ENCODE peak calls at places on chromosomes 13 and 19, in ten cellular contexts. One of them, this sample, is unnamed.

GRCh38 chr19:35860436-35860817 is 3.7 kb downstream of the KIRREL2 start:
- DNase-seq in PC-9: no peak
- DNase-seq in neuronal stem cell: no peak
- DNase-seq in upper lobe of left lung: peak; percentile 79
- DNase-seq in right lobe of liver: peak; percentile 43
- DNase-seq in tibial artery: no peak
- DNase-seq in left ventricle myocardium inferior: no peak
- DNase-seq in PC-3: no peak
- DNase-seq in IMR-90: no peak
- DNase-seq in upper lobe of right lung: no peak
- DNase-seq in this sample: no peak

GRCh38 chr19:19594371-19594770 is 24.1 kb downstream of the PBX4 start:
- DNase-seq in left ventricle myocardium inferior: no peak
- DNase-seq in upper lobe of right lung: no peak
- DNase-seq in tibial artery: no peak
- DNase-seq in PC-3: no peak
- DNase-seq in IMR-90: no peak
- DNase-seq in neuronal stem cell: no peak
- DNase-seq in PC-9: no peak
- DNase-seq in right lobe of liver: no peak
- DNase-seq in upper lobe of left lung: no peak
- DNase-seq in this sample: no peak

GRCh38 chr19:35828694-35829301 is 16.2 kb upstream of the PRODH2 start:
- DNase-seq in upper lobe of left lung: no peak
- DNase-seq in IMR-90: peak; percentile 67
- DNase-seq in PC-3: peak; percentile 61
- DNase-seq in PC-9: peak; percentile 35
- DNase-seq in tibial artery: no peak
- DNase-seq in right lobe of liver: peak; percentile 67
- DNase-seq in left ventricle myocardium inferior: peak; percentile 53
- DNase-seq in neuronal stem cell: peak; percentile 86
- DNase-seq in upper lobe of right lung: no peak
- DNase-seq in this sample: peak; percentile 68

GRCh38 chr13:39909634-39910033 is 254.2 kb downstream of the COG6 start:
- DNase-seq in IMR-90: no peak
- DNase-seq in PC-3: no peak
- DNase-seq in tibial artery: no peak
- DNase-seq in PC-9: no peak
- DNase-seq in upper lobe of right lung: no peak
- DNase-seq in right lobe of liver: no peak
- DNase-seq in neuronal stem cell: no peak
- DNase-seq in upper lobe of left lung: no peak
- DNase-seq in left ventricle myocardium inferior: no peak
- DNase-seq in this sample: no peak

GRCh38 chr13:40471911-40472310 is 194.5 kb downstream of the FOXO1 start:
- DNase-seq in IMR-90: no peak
- DNase-seq in upper lobe of left lung: no peak
- DNase-seq in tibial artery: no peak
- DNase-seq in right lobe of liver: no peak
- DNase-seq in neuronal stem cell: no peak
- DNase-seq in PC-3: no peak
- DNase-seq in PC-9: no peak
- DNase-seq in left ventricle myocardium inferior: no peak
- DNase-seq in upper lobe of right lung: no peak
- DNase-seq in this sample: no peak

GRCh38 chr13:43424386-43424785 is 362.4 kb downstream of the ENOX1 start:
- DNase-seq in tibial artery: no peak
- DNase-seq in PC-9: no peak
- DNase-seq in left ventricle myocardium inferior: no peak
- DNase-seq in PC-3: no peak
- DNase-seq in IMR-90: no peak
- DNase-seq in upper lobe of right lung: no peak
- DNase-seq in neuronal stem cell: no peak
- DNase-seq in right lobe of liver: no peak
- DNase-seq in upper lobe of left lung: no peak
- DNase-seq in this sample: no peak

GRCh38 chr19:18421371-18421959 is 2.3 kb downstream of the SSBP4 start:
- DNase-seq in left ventricle myocardium inferior: no peak
- DNase-seq in PC-9: no peak
- DNase-seq in PC-3: no peak
- DNase-seq in IMR-90: no peak
- DNase-seq in upper lobe of right lung: no peak
- DNase-seq in upper lobe of left lung: peak; percentile 55
- DNase-seq in neuronal stem cell: no peak
- DNase-seq in right lobe of liver: no peak
- DNase-seq in tibial artery: no peak
- DNase-seq in this sample: peak; percentile 70

GRCh38 chr19:2986951-2987491 is 9.7 kb downstream of the TLE6 start:
- DNase-seq in upper lobe of left lung: no peak
- DNase-seq in left ventricle myocardium inferior: no peak
- DNase-seq in neuronal stem cell: no peak
- DNase-seq in PC-3: no peak
- DNase-seq in IMR-90: no peak
- DNase-seq in upper lobe of right lung: no peak
- DNase-seq in right lobe of liver: no peak
- DNase-seq in tibial artery: no peak
- DNase-seq in PC-9: no peak
- DNase-seq in this sample: no peak

GRCh38 chr19:5048091-5048726 is 79.3 kb downstream of the KDM4B start:
- DNase-seq in IMR-90: peak; percentile 67
- DNase-seq in PC-3: peak; percentile 92
- DNase-seq in upper lobe of left lung: peak; percentile 94
- DNase-seq in left ventricle myocardium inferior: peak; percentile 77
- DNase-seq in PC-9: peak; percentile 82
- DNase-seq in tibial artery: peak; percentile 90
- DNase-seq in upper lobe of right lung: peak; percentile 85
- DNase-seq in neuronal stem cell: peak; percentile 78
- DNase-seq in right lobe of liver: peak; percentile 77
- DNase-seq in this sample: peak; percentile 86

GRCh38 chr19:57867868-57868492 is 18.3 kb downstream of the ZNF587 start:
- DNase-seq in IMR-90: no peak
- DNase-seq in upper lobe of left lung: no peak
- DNase-seq in tibial artery: no peak
- DNase-seq in PC-3: no peak
- DNase-seq in left ventricle myocardium inferior: no peak
- DNase-seq in upper lobe of right lung: no peak
- DNase-seq in neuronal stem cell: no peak
- DNase-seq in right lobe of liver: no peak
- DNase-seq in PC-9: no peak
- DNase-seq in this sample: no peak

GRCh38 chr19:57872450-57872849 is 16.4 kb downstream of the ZNF814 start:
- DNase-seq in upper lobe of left lung: no peak
- DNase-seq in right lobe of liver: no peak
- DNase-seq in tibial artery: no peak
- DNase-seq in left ventricle myocardium inferior: no peak
- DNase-seq in upper lobe of right lung: no peak
- DNase-seq in neuronal stem cell: no peak
- DNase-seq in PC-9: no peak
- DNase-seq in PC-3: no peak
- DNase-seq in IMR-90: no peak
- DNase-seq in this sample: no peak

GRCh38 chr19:57870225-57870624 is 18.6 kb downstream of the ZNF814 start:
- DNase-seq in PC-3: no peak
- DNase-seq in neuronal stem cell: no peak
- DNase-seq in PC-9: no peak
- DNase-seq in upper lobe of left lung: no peak
- DNase-seq in upper lobe of right lung: no peak
- DNase-seq in tibial artery: no peak
- DNase-seq in right lobe of liver: no peak
- DNase-seq in IMR-90: no peak
- DNase-seq in left ventricle myocardium inferior: no peak
- DNase-seq in this sample: no peak
- H3K9me3 ChIP-seq in PC-3: peaks cover 43% of the 10 kb centered on the region
- H3K9me3 ChIP-seq in neuronal stem cell: peaks cover 34% of the 10 kb centered on the region
- H3K9me3 ChIP-seq in PC-9: peaks cover 82% of the 10 kb centered on the region
- H3K9me3 ChIP-seq in upper lobe of left lung: peaks cover 65% of the 10 kb centered on the region
- H3K9me3 ChIP-seq in upper lobe of right lung: peaks cover 56% of the 10 kb centered on the region
- H3K9me3 ChIP-seq in tibial artery: peaks cover 20% of the 10 kb centered on the region
- H3K9me3 ChIP-seq in right lobe of liver: no peaks in the 10 kb centered on the region
- H3K9me3 ChIP-seq in IMR-90: peaks cover 84% of the 10 kb centered on the region
- H3K9me3 ChIP-seq in left ventricle myocardium inferior: peaks cover 97% of the 10 kb centered on the region
- H3K9me3 ChIP-seq in this sample: peaks cover 40% of the 10 kb centered on the region

GRCh38 chr19:21934593-21934992 is 76.2 kb downstream of the ZNF208 start:
- DNase-seq in upper lobe of left lung: no peak
- DNase-seq in PC-3: no peak
- DNase-seq in upper lobe of right lung: no peak
- DNase-seq in tibial artery: no peak
- DNase-seq in neuronal stem cell: no peak
- DNase-seq in IMR-90: no peak
- DNase-seq in right lobe of liver: no peak
- DNase-seq in PC-9: no peak
- DNase-seq in left ventricle myocardium inferior: no peak
- DNase-seq in this sample: no peak
- H3K9me3 ChIP-seq in upper lobe of left lung: no peaks in the 10 kb centered on the region
- H3K9me3 ChIP-seq in PC-3: peaks cover 13% of the 10 kb centered on the region
- H3K9me3 ChIP-seq in upper lobe of right lung: peaks cover 15% of the 10 kb centered on the region
- H3K9me3 ChIP-seq in tibial artery: no peaks in the 10 kb centered on the region
- H3K9me3 ChIP-seq in neuronal stem cell: peaks cover 25% of the 10 kb centered on the region
- H3K9me3 ChIP-seq in IMR-90: peaks cover 24% of the 10 kb centered on the region
- H3K9me3 ChIP-seq in right lobe of liver: no peaks in the 10 kb centered on the region
- H3K9me3 ChIP-seq in PC-9: no peaks in the 10 kb centered on the region
- H3K9me3 ChIP-seq in left ventricle myocardium inferior: peaks cover 62% of the 10 kb centered on the region
- H3K9me3 ChIP-seq in this sample: peaks cover 10% of the 10 kb centered on the region

GRCh38 chr13:80528733-80529132 is 187.8 kb upstream of the SPRY2 start:
- DNase-seq in upper lobe of right lung: no peak
- DNase-seq in left ventricle myocardium inferior: no peak
- DNase-seq in tibial artery: no peak
- DNase-seq in PC-3: no peak
- DNase-seq in right lobe of liver: no peak
- DNase-seq in IMR-90: no peak
- DNase-seq in PC-9: no peak
- DNase-seq in neuronal stem cell: no peak
- DNase-seq in upper lobe of left lung: no peak
- DNase-seq in this sample: no peak

GRCh38 chr13:80524447-80525215 is 183.7 kb upstream of the SPRY2 start:
- DNase-seq in tibial artery: no peak
- DNase-seq in IMR-90: no peak
- DNase-seq in upper lobe of left lung: no peak
- DNase-seq in left ventricle myocardium inferior: no peak
- DNase-seq in upper lobe of right lung: no peak
- DNase-seq in right lobe of liver: no peak
- DNase-seq in PC-9: no peak
- DNase-seq in PC-3: no peak
- DNase-seq in neuronal stem cell: no peak
- DNase-seq in this sample: no peak

GRCh38 chr13:80529734-80530133 is 188.8 kb upstream of the SPRY2 start:
- DNase-seq in tibial artery: no peak
- DNase-seq in upper lobe of right lung: no peak
- DNase-seq in upper lobe of left lung: no peak
- DNase-seq in right lobe of liver: no peak
- DNase-seq in PC-3: peak; percentile 52
- DNase-seq in PC-9: no peak
- DNase-seq in neuronal stem cell: no peak
- DNase-seq in IMR-90: no peak
- DNase-seq in left ventricle myocardium inferior: no peak
- DNase-seq in this sample: no peak

GRCh38 chr13:80530902-80531301 is 190.0 kb upstream of the SPRY2 start:
- DNase-seq in neuronal stem cell: no peak
- DNase-seq in upper lobe of left lung: no peak
- DNase-seq in tibial artery: no peak
- DNase-seq in upper lobe of right lung: no peak
- DNase-seq in PC-9: no peak
- DNase-seq in PC-3: no peak
- DNase-seq in left ventricle myocardium inferior: no peak
- DNase-seq in right lobe of liver: no peak
- DNase-seq in IMR-90: no peak
- DNase-seq in this sample: no peak

GRCh38 chr13:80527400-80527799 is 186.5 kb upstream of the SPRY2 start:
- DNase-seq in PC-3: no peak
- DNase-seq in tibial artery: no peak
- DNase-seq in right lobe of liver: no peak
- DNase-seq in IMR-90: no peak
- DNase-seq in neuronal stem cell: no peak
- DNase-seq in upper lobe of left lung: no peak
- DNase-seq in left ventricle myocardium inferior: no peak
- DNase-seq in upper lobe of right lung: no peak
- DNase-seq in PC-9: no peak
- DNase-seq in this sample: no peak
- H3K9me3 ChIP-seq in PC-3: no peaks in the 10 kb centered on the region
- H3K9me3 ChIP-seq in tibial artery: no peaks in the 10 kb centered on the region
- H3K9me3 ChIP-seq in right lobe of liver: no peaks in the 10 kb centered on the region
- H3K9me3 ChIP-seq in IMR-90: no peaks in the 10 kb centered on the region
- H3K9me3 ChIP-seq in neuronal stem cell: no peaks in the 10 kb centered on the region
- H3K9me3 ChIP-seq in upper lobe of left lung: no peaks in the 10 kb centered on the region
- H3K9me3 ChIP-seq in left ventricle myocardium inferior: peaks cover 26% of the 10 kb centered on the region
- H3K9me3 ChIP-seq in upper lobe of right lung: peaks cover 4% of the 10 kb centered on the region
- H3K9me3 ChIP-seq in PC-9: no peaks in the 10 kb centered on the region
- H3K9me3 ChIP-seq in this sample: no peaks in the 10 kb centered on the region

DNA sequence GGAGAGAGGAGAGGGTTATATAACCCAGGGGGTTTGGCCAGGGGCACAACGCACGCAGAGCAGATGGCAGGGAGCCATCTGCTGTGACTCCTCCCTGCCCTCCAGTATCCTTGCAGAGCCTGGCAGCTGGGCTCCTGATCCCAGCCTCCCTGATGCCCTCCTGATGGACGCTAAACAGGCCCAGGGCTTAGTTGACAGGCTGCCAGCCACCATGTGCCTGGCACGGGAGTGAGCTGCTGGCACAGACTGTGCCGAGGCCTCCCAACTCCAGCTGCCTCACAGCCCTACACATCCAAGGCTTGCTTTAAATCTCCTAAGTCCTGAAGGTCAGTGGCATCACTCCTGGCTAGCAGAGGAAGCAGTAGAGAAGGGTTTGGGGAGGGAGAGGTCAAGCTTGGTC is 16.7 kb downstream of the SYDE1 start:
- DNase-seq in IMR-90: no peak
- DNase-seq in left ventricle myocardium inferior: peak; percentile 85
- DNase-seq in upper lobe of right lung: no peak
- DNase-seq in PC-9: no peak
- DNase-seq in upper lobe of left lung: no peak
- DNase-seq in PC-3: no peak
- DNase-seq in right lobe of liver: peak; percentile 82
- DNase-seq in tibial artery: peak; percentile 93
- DNase-seq in neuronal stem cell: no peak
- DNase-seq in this sample: peak; percentile 82
- H3K9me3 ChIP-seq in IMR-90: no peaks in the 10 kb centered on the region
- H3K9me3 ChIP-seq in left ventricle myocardium inferior: no peaks in the 10 kb centered on the region
- H3K9me3 ChIP-seq in upper lobe of right lung: no peaks in the 10 kb centered on the region
- H3K9me3 ChIP-seq in PC-9: no peaks in the 10 kb centered on the region
- H3K9me3 ChIP-seq in upper lobe of left lung: no peaks in the 10 kb centered on the region
- H3K9me3 ChIP-seq in PC-3: no peaks in the 10 kb centered on the region
- H3K9me3 ChIP-seq in right lobe of liver: no peaks in the 10 kb centered on the region
- H3K9me3 ChIP-seq in tibial artery: no peaks in the 10 kb centered on the region
- H3K9me3 ChIP-seq in neuronal stem cell: peaks cover 3% of the 10 kb centered on the region
- H3K9me3 ChIP-seq in this sample: no peaks in the 10 kb centered on the region

This sample was measured in aorta.